ENCODE peak calls at places on chromosomes 1 and 21, in four cellular contexts. Q is NCI-H1092 treated with DMSO at 0.1 percent for 48 hours; T is activated naive CD4-positive, alpha-beta T cell; P is tibial nerve. F is an unnamed sample.
A peak's percentile ranks its signal among the peaks of the same experiment; 100 is the strongest.

GRCh38 chr1:41354956-41355355 is 6.3 kb upstream of the FOXO6 start:
- DNase-seq in Q (no peak), P (no peak), T (no peak), F (no peak)

GRCh38 chr1:153985984-153986761 is at the start of gene RAB13:
- DNase-seq in Q (peak; percentile 70), P (peak; percentile 78), T (no peak), F (peak; percentile 58)

GRCh38 chr1:152884966-152885624 is 7.0 kb downstream of the SMCP start:
- DNase-seq in Q (no peak), T (no peak), P (no peak), F (no peak)

GRCh38 chr1:180231506-180232420 is 1.7 kb downstream of the LHX4 start:
- DNase-seq in Q (no peak), T (no peak), P (no peak), F (no peak)

GRCh38 chr1:233269656-233270055 is 25.9 kb downstream of the PCNX2 start:
- DNase-seq in P (no peak), Q (no peak), T (no peak), F (no peak)

GRCh38 chr1:44256762-44257554 is 43.7 kb downstream of the DMAP1 start:
- DNase-seq in Q (peak; percentile 57), T (no peak), P (no peak), F (no peak)

GRCh38 chr1:51736702-51737101 is 119.8 kb downstream of the OSBPL9 start:
- DNase-seq in P (peak; percentile 40), Q (no peak), T (no peak), F (no peak)

GRCh38 chr1:241532173-241532553 is at the start of gene KMO:
- DNase-seq in T (no peak), Q (peak; percentile 65), P (no peak), F (no peak)

GRCh38 chr1:227541796-227542152 is 21.6 kb upstream of the ZNF678 start:
- DNase-seq in Q (no peak), T (no peak), P (no peak), F (no peak)

GRCh38 chr1:248837794-248838356 is at the start of gene ZNF672:
- DNase-seq in T (peak; percentile 86), P (peak; percentile 95), Q (peak; percentile 99), F (peak; percentile 98)

GRCh38 chr1:175725684-175726083 is 17.7 kb downstream of the TNR start:
- DNase-seq in P (no peak), T (no peak), Q (no peak), F (no peak)

GRCh38 chr1:235866207-235866912 is at the start of gene LYST:
- DNase-seq in P (peak; percentile 45), Q (peak; percentile 86), T (peak; percentile 30), F (peak; percentile 67)

GRCh38 chr21:31647650-31648049 is 11.8 kb upstream of the SOD1 start:
- DNase-seq in P (no peak), Q (no peak), T (no peak), F (no peak)

GRCh38 chr21:45279446-45280177 is 8.1 kb downstream of the POFUT2 start:
- DNase-seq in Q (no peak), T (no peak), P (no peak), F (peak; percentile 54)

GRCh38 chr1:206108635-206109034 is 8.6 kb downstream of the AVPR1B start:
- DNase-seq in Q (no peak), P (no peak), T (no peak), F (no peak)

GRCh38 chr1:247506831-247507230 is 29.4 kb downstream of the OR2C3 start:
- DNase-seq in P (no peak), Q (no peak), T (no peak), F (no peak)

GRCh38 chr1:21801100-21801499 is 11.0 kb upstream of the LDLRAD2 start:
- DNase-seq in T (no peak), P (no peak), Q (no peak), F (no peak)

GRCh38 chr1:109642610-109643009 is 13.3 kb upstream of the GSTM4 start:
- DNase-seq in Q (no peak), P (peak; percentile 2), T (no peak), F (no peak)

GRCh38 chr1:165152727-165153126 is 203.8 kb downstream of the LMX1A start:
- DNase-seq in Q (peak; percentile 77), T (no peak), P (no peak), F (no peak)

GRCh38 chr1:35886606-35887431 is 3.8 kb downstream of the AGO1 start:
- DNase-seq in T (no peak), Q (no peak), P (no peak), F (no peak)

GRCh38 chr1:87683557-87683956 is 354.9 kb downstream of the LMO4 start:
- DNase-seq in T (no peak), P (no peak), Q (peak; percentile 29), F (no peak)

F was measured in ascending aorta.